ENCODE peak calls at places on chromosome 3, in four cellular contexts. Y is GM12878, V is H1, A is K562. R is an unnamed sample.

GRCh38 chr3:27861047-27862036 is 139.2 kb upstream of the EOMES start:
- DNase-seq in Y (no peak), V (no peak), A (no peak), R (no peak)

GRCh38 chr3:193452338-193452737 is 73.8 kb upstream of the ATP13A5 start:
- DNase-seq in Y (no peak), V (no peak), A (no peak), R (no peak)

GRCh38 chr3:183504597-183504996 is 50.9 kb downstream of the KLHL6 start:
- DNase-seq in Y (no peak), V (no peak), A (no peak), R (no peak)

GRCh38 chr3:2099779-2100191 is 1.1 kb downstream of the CNTN4 start:
- DNase-seq in Y (no peak), V (no peak), A (no peak), R (no peak)

GRCh38 chr3:20564966-20565365 is 379.0 kb upstream of the SGO1 start:
- DNase-seq in Y (no peak), V (no peak), A (no peak), R (no peak)

GRCh38 chr3:192133271-192133670 is 594.1 kb downstream of the FGF12 start:
- DNase-seq in Y (no peak), V (no peak), A (no peak), R (no peak)

GRCh38 chr3:135218304-135218703 is 423.2 kb downstream of the EPHB1 start:
- DNase-seq in Y (no peak), V (no peak), A (no peak), R (no peak)

GRCh38 chr3:112699436-112699978 is 58.6 kb upstream of the CCDC80 start:
- DNase-seq in Y (no peak), V (no peak), A (peak), R (no peak)

GRCh38 chr3:186757214-186757613 is 26.2 kb upstream of the EIF4A2 start:
- DNase-seq in Y (no peak), V (no peak), A (no peak), R (no peak)

GRCh38 chr3:133827684-133828083 is 22.1 kb downstream of the SRPRB start:
- DNase-seq in Y (no peak), V (no peak), A (no peak), R (no peak)

GRCh38 chr3:149941186-149941585 is 29.5 kb downstream of the PFN2 start:
- DNase-seq in Y (no peak), V (no peak), A (no peak), R (no peak)

GRCh38 chr3:124258057-124258500 is 266.2 kb upstream of the ROPN1 start:
- DNase-seq in Y (no peak), V (no peak), A (no peak), R (no peak)

GRCh38 chr3:52019352-52020080 is 23.8 kb upstream of the RPL29 start:
- DNase-seq in Y (no peak), V (no peak), A (no peak), R (no peak)

GRCh38 chr3:23937296-23937695 is 7.8 kb upstream of the NR1D2 start:
- DNase-seq in Y (no peak), V (no peak), A (no peak), R (no peak)

GRCh38 chr3:64924961-64925360 is 237.2 kb upstream of the ADAMTS9 start:
- DNase-seq in Y (no peak), V (no peak), A (no peak), R (no peak)

GRCh38 chr3:53163459-53164387 is 2.7 kb downstream of the PRKCD start:
- DNase-seq in Y (no peak), V (no peak), A (peak), R (no peak)

GRCh38 chr3:101138817-101139216 is 145.6 kb upstream of the ABI3BP start:
- DNase-seq in Y (no peak), V (no peak), A (no peak), R (no peak)

GRCh38 chr3:182715006-182715405 is 78.3 kb upstream of the ATP11B start:
- DNase-seq in Y (no peak), V (no peak), A (peak), R (no peak)

GRCh38 chr3:195284842-195285241 is 13.9 kb upstream of the XXYLT1 start:
- DNase-seq in Y (no peak), V (no peak), A (no peak), R (no peak)

GRCh38 chr3:161508852-161509477 is 12.4 kb downstream of the OTOL1 start:
- DNase-seq in Y (no peak), V (no peak), A (no peak), R (no peak)

GRCh38 chr3:17874630-17875029 is 132.2 kb upstream of the TBC1D5 start:
- DNase-seq in Y (no peak), V (no peak), A (no peak), R (no peak)

GRCh38 chr3:40701016-40701588 is 176.3 kb downstream of the ZNF621 start:
- DNase-seq in Y (no peak), V (no peak), A (no peak), R (no peak)

GRCh38 chr3:122105626-122106025 is 50.5 kb downstream of the CD86 start:
- DNase-seq in Y (no peak), V (no peak), A (no peak), R (no peak)

GRCh38 chr3:179189764-179190163 is 41.6 kb downstream of the PIK3CA start:
- DNase-seq in Y (no peak), V (no peak), A (no peak), R (no peak)

GRCh38 chr3:22296641-22297040 is 545.6 kb upstream of the ZNF385D start:
- DNase-seq in Y (no peak), V (no peak), A (no peak), R (no peak)

GRCh38 chr3:120162400-120162799 is 68.2 kb upstream of the GSK3B start:
- DNase-seq in Y (no peak), V (no peak), A (no peak), R (no peak)

GRCh38 chr3:141845407-141846049 is 30.9 kb upstream of the ATP1B3 start:
- DNase-seq in Y (no peak), V (peak), A (peak), R (no peak)

GRCh38 chr3:1190576-1190975 is 97.8 kb downstream of the CNTN6 start:
- DNase-seq in Y (no peak), V (no peak), A (no peak), R (no peak)

GRCh38 chr3:115022835-115023398 is 124.2 kb downstream of the ZBTB20 start:
- DNase-seq in Y (no peak), V (no peak), A (no peak), R (no peak)

GRCh38 chr3:195224980-195225580 is 45.9 kb downstream of the XXYLT1 start:
- DNase-seq in Y (no peak), V (no peak), A (no peak), R (no peak)

GRCh38 chr3:71245052-71245488 is 338.5 kb downstream of the FOXP1 start:
- DNase-seq in Y (no peak), V (no peak), A (no peak), R (peak)

GRCh38 chr3:24741506-24741905 is 246.9 kb upstream of the THRB start:
- DNase-seq in Y (no peak), V (no peak), A (no peak), R (no peak)

GRCh38 chr3:7309707-7310106 is 448.8 kb downstream of the GRM7 start:
- DNase-seq in Y (no peak), V (no peak), A (no peak), R (no peak)

GRCh38 chr3:13370609-13371008 is 49.5 kb downstream of the NUP210 start:
- DNase-seq in Y (no peak), V (no peak), A (no peak), R (no peak)

GRCh38 chr3:16286672-16287604 is 21.9 kb downstream of the OXNAD1 start:
- DNase-seq in Y (no peak), V (no peak), A (no peak), R (no peak)

GRCh38 chr3:43540625-43541024 is 81.2 kb downstream of the ANO10 start:
- DNase-seq in Y (no peak), V (no peak), A (no peak), R (no peak)

GRCh38 chr3:195208183-195208582 is 62.8 kb downstream of the XXYLT1 start:
- DNase-seq in Y (peak), V (no peak), A (no peak), R (no peak)

GRCh38 chr3:100042577-100042981 is 71.7 kb downstream of the FILIP1L start:
- DNase-seq in Y (no peak), V (no peak), A (no peak), R (no peak)

GRCh38 chr3:100040446-100040845 is 73.9 kb downstream of the FILIP1L start:
- DNase-seq in Y (no peak), V (no peak), A (no peak), R (no peak)

GRCh38 chr3:100042144-100042543 is 72.2 kb downstream of the FILIP1L start:
- DNase-seq in Y (no peak), V (no peak), A (no peak), R (no peak)

GRCh38 chr3:100040846-100041245 is 73.5 kb downstream of the FILIP1L start:
- DNase-seq in Y (no peak), V (no peak), A (no peak), R (no peak)

DNA sequence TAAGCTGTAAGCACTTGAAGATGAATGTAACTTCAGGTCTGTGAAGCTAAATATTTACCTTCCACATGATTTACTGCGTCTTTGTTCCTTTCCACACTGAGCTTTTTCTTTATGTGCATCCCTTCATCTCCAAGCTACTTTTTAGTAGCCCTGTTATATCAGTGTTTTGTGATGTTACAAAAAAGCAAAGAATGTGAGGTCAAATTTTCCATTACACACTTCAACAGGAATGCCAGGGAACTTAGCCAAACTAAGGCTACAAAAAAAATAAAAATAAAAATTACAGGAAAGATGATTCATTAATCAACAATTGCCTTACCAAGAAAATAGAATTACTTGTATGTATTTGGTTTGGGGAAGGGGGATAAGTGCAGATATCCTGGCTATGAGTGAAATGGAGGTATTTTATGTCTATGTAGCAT is 73.0 kb downstream of the FILIP1L start:
- DNase-seq in Y (no peak), V (no peak), A (no peak), R (peak)
- TF ChIP-seq SRF in Y (no peak), V (no peak), A (no peak), R (no peak)

DNA sequence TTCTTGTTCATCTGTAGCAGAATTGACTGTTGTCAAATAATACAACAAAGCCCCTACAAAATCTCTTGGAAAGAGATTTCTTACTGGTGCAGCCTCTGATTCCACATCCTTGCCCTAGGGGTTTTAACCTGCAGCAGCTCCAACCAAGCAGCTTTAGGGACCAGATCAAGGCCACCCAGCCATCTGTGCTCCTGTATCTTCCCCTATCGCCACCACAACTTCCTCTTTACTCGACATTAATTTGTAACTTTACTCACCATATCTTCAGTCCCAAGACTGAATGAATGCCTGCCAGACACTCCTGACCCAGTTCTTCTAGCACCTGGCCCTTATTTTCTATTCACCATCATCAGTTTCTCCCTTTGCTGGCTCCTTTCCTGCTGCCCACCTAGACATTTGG is 156.6 kb upstream of the IL12A start:
- DNase-seq in Y (peak), V (no peak), A (no peak), R (no peak)
- TF ChIP-seq SRF in Y (no peak), V (no peak), A (no peak), R (no peak)

GRCh38 chr3:61378321-61378720 is 127.1 kb upstream of the FHIT start:
- DNase-seq in Y (no peak), V (no peak), A (no peak), R (no peak)
- TF ChIP-seq SRF in Y (no peak), V (no peak), A (no peak), R (no peak)

DNA sequence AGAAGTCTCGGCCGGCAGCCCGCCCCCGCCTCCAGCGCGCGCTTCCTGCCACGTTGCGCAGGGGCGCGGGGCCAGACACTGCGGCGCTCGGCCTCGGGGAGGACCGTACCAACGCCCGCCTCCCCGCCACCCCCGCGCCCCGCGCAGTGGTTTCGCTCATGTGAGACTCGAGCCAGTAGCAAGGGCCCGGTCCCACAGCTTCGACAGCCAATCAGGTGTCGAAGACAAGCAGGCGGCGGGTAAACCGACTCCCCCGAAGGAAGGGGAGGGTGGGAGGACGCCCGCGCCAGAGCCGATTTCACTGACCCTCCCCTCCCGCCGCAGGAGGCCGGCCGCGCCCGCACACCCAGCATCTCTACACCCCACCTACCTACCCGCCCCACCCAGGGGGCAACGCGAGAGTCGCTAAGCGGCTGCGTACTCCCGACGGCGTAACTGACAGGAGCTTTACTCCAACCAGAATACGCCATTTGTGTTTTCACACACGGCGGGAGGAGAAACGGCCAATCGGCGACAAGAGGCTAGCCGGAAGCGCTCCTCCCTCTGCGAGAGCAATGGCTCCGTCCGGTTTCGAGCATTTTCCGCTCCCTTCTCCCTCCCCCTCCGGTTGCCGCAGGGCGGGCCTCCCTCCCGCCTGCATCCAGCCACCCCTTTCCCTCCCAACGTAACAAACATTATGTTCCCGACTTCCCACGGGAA is 634 bp upstream of the SETD5 start:
- DNase-seq in Y (peak), V (peak), A (peak), R (peak)
- TF ChIP-seq SRF in Y (peak), V (no peak), A (no peak), R (peak)

GRCh38 chr3:38139191-38139590 is 730 bp downstream of the MYD88 start:
- DNase-seq in Y (no peak), V (no peak), A (no peak), R (no peak)

GRCh38 chr3:38140326-38141172 is 2.1 kb downstream of the MYD88 start:
- DNase-seq in Y (no peak), V (no peak), A (no peak), R (no peak)

GRCh38 chr3:38141173-38141951 is 2.9 kb downstream of the MYD88 start:
- DNase-seq in Y (no peak), V (no peak), A (no peak), R (no peak)

GRCh38 chr3:38138347-38139190 is at the start of gene MYD88:
- DNase-seq in Y (no peak), V (no peak), A (peak), R (peak)

DNA sequence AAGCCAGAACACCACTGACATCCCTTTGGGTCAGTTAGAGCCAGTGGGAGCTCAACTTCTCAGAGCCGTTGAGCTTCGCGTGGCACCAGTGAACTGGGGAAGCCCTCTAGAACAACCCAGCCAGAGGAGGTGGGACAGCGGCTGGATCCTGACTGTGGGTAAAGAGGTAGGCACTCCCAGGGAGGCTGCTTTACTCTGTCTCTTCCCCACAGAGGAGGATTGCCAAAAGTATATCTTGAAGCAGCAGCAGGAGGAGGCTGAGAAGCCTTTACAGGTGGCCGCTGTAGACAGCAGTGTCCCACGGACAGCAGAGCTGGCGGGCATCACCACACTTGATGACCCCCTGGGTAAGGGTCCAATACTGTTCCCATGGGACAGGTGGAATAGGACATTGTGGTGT is 1.2 kb downstream of the MYD88 start:
- DNase-seq in Y (no peak), V (no peak), A (no peak), R (no peak)
- TF ChIP-seq SRF in Y (no peak), V (no peak), A (no peak), R (no peak)

DNA sequence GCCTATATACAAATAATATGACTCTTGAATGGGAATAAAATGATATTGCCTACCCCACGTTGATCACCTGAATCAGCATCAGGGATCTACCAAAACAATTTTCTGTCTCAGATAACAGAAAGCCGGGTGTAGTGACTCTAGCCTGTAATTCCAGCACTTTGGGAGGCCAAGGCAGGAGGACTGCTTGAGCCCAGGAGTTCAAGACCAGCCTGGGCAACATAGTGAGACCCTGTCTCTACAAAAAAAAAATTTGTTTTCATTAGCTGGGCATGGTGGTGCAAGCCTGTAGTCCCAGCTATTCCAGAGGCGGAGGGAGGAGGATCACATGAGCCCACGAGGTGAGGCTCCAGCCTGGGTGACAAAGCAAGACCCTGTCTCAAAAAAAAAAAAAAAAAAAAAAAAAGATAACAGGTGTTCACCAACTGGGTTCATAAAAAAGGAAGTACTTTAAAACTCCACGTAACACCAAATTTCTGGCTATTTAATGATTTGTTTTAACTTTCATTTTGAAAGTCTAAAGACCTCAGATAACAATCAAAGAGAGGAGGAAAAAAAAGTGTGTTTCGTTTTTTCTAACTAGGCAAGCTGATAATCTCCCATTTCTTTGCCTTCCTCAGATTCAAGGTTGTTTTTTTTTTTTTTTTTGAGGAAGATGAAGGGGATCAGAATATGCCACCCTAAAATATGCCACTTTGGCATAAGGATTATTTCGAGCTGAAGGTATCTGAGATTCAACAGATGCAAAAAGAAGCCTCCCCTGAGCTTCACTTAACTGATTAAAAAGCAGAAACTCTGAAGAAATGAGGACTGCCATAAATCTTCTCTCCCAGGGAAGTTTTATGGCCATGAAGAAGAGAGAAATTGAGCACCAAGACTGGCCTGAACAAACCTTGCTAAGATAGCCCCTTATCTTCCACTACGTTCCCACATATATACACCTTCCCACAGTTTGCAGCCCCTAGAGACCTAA is 44.1 kb downstream of the TRANK1 start:
- DNase-seq in Y (no peak), V (no peak), A (no peak), R (no peak)
- TF ChIP-seq SRF in Y (no peak), V (no peak), A (no peak), R (no peak)